ENCODE peak calls at places on chromosomes 3 and 15, in nine cellular contexts. Y is small intestine; Q is left ventricle myocardium inferior; Z is naive thymus-derived CD4-positive, alpha-beta T cell; N is astrocyte; B is AG04450; X is uterus; M is GM23338; U is pancreas. D is an unnamed sample.

GRCh38 chr15:67130673-67131601 is 65.5 kb downstream of the SMAD3 start:
- DNase-seq in Y (no peak), Q (no peak), Z (no peak), N (no peak), B (no peak), X (peak), M (no peak), U (no peak), D (peak)

GRCh38 chr3:133578548-133579191 is 5.2 kb downstream of the CDV3 start:
- DNase-seq in Y (peak), Q (no peak), Z (no peak), N (peak), B (no peak), X (no peak), M (peak), U (no peak), D (no peak)

GRCh38 chr3:31105438-31106077 is 211.1 kb upstream of the GADL1 start:
- DNase-seq in Y (no peak), Q (no peak), Z (no peak), N (peak), B (peak), X (no peak), M (no peak), U (no peak), D (no peak)

GRCh38 chr15:83209333-83209732 is 1.7 kb upstream of the HDGFL3 start:
- DNase-seq in Y (no peak), Q (no peak), Z (no peak), N (no peak), B (no peak), X (no peak), M (peak), U (no peak), D (peak)

GRCh38 chr3:3776607-3777006 is 22.6 kb upstream of the LRRN1 start:
- DNase-seq in Y (no peak), Q (no peak), Z (no peak), N (no peak), B (no peak), X (no peak), M (no peak), U (no peak), D (no peak)

GRCh38 chr3:194801378-194802124 is 115.9 kb downstream of the FAM43A start:
- DNase-seq in Y (no peak), Q (no peak), Z (no peak), N (no peak), B (no peak), X (no peak), M (no peak), U (no peak), D (peak)

GRCh38 chr3:29202368-29202767 is 78.5 kb upstream of the RBMS3 start:
- DNase-seq in Y (no peak), Q (no peak), Z (no peak), N (peak), B (no peak), X (no peak), M (no peak), U (no peak), D (no peak)

GRCh38 chr3:177615015-177615414 is 417.7 kb upstream of the TBL1XR1 start:
- DNase-seq in Y (peak), Q (peak), Z (no peak), N (peak), B (peak), X (peak), M (no peak), U (peak), D (no peak)

GRCh38 chr3:192229866-192230265 is 497.5 kb downstream of the FGF12 start:
- DNase-seq in Y (no peak), Q (no peak), Z (no peak), N (peak), B (no peak), X (no peak), M (no peak), U (no peak), D (no peak)

GRCh38 chr3:131712662-131713061 is 209.9 kb upstream of the MRPL3 start:
- DNase-seq in Y (no peak), Q (no peak), Z (no peak), N (no peak), B (no peak), X (no peak), M (no peak), U (no peak), D (no peak)

GRCh38 chr3:190644766-190645165 is 130.9 kb downstream of the IL1RAP start:
- DNase-seq in Y (no peak), Q (no peak), Z (no peak), N (peak), B (peak), X (no peak), M (no peak), U (no peak), D (no peak)

GRCh38 chr15:70151008-70151407 is 53.3 kb upstream of the TLE3 start:
- DNase-seq in Y (no peak), Q (no peak), Z (no peak), N (no peak), B (no peak), X (no peak), M (no peak), U (no peak), D (no peak)

GRCh38 chr3:71074416-71074815 is 509.1 kb downstream of the FOXP1 start:
- DNase-seq in Y (no peak), Q (no peak), Z (no peak), N (no peak), B (no peak), X (no peak), M (no peak), U (no peak), D (no peak)

GRCh38 chr3:69838217-69838616 is 99.0 kb downstream of the MITF start:
- DNase-seq in Y (no peak), Q (no peak), Z (no peak), N (peak), B (peak), X (no peak), M (no peak), U (no peak), D (no peak)

GRCh38 chr3:14652-15051 is 181.9 kb upstream of the CHL1 start:
- DNase-seq in Y (no peak), Q (no peak), Z (no peak), N (no peak), B (no peak), X (no peak), M (no peak), U (no peak), D (no peak)

GRCh38 chr3:171407746-171408145 is 52.5 kb downstream of the TNIK start:
- DNase-seq in Y (no peak), Q (no peak), Z (no peak), N (peak), B (no peak), X (no peak), M (no peak), U (no peak), D (no peak)

GRCh38 chr15:77456746-77457618 is 36.3 kb downstream of the HMG20A start:
- DNase-seq in Y (no peak), Q (no peak), Z (no peak), N (peak), B (peak), X (no peak), M (no peak), U (no peak), D (no peak)

GRCh38 chr3:44771424-44772098 is 10.0 kb downstream of the KIF15 start:
- DNase-seq in Y (no peak), Q (no peak), Z (no peak), N (no peak), B (no peak), X (no peak), M (no peak), U (no peak), D (no peak)

GRCh38 chr15:78682693-78683410 is 41.8 kb upstream of the CHRNB4 start:
- DNase-seq in Y (no peak), Q (no peak), Z (no peak), N (no peak), B (no peak), X (no peak), M (no peak), U (no peak), D (peak)

GRCh38 chr15:69524850-69525249 is 72.2 kb downstream of the RPLP1 start:
- DNase-seq in Y (peak), Q (peak), Z (no peak), N (no peak), B (no peak), X (no peak), M (no peak), U (no peak), D (peak)

GRCh38 chr15:60614862-60615771 is 136.2 kb upstream of the ICE2 start:
- DNase-seq in Y (peak), Q (no peak), Z (no peak), N (no peak), B (no peak), X (no peak), M (peak), U (no peak), D (peak)

GRCh38 chr3:5756443-5756842 is 568.9 kb downstream of the EDEM1 start:
- DNase-seq in Y (no peak), Q (no peak), Z (no peak), N (no peak), B (no peak), X (no peak), M (no peak), U (no peak), D (no peak)

GRCh38 chr15:90642464-90643300 is 74.5 kb upstream of the BLM start:
- DNase-seq in Y (no peak), Q (no peak), Z (no peak), N (no peak), B (no peak), X (no peak), M (peak), U (no peak), D (no peak)
- H3K27ac ChIP-seq in Y (no peak), Q (no peak), Z (no peak), N (no peak), B (no peak), X (no peak), M (no peak), U (no peak), D (no peak)

DNA sequence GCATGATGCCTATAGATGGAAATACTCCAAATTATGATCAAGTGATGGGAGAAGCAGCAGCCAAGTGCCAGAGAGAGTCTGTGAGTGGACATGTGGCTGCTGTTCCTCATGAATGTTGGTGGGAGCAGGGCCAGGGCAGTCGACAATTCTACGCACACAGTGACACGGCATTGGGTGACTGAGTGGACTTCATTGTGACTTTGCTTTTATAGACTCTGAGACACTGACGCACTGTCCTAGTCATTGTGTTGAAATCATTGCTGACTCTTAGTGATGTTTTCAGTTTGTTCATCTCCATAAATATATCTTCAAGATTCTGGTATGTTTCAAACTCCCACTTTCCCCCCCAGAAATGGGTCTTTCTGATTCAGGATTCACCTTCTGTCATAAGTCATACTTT is 246.3 kb upstream of the SEMA6D start:
- DNase-seq in Y (no peak), Q (no peak), Z (no peak), N (no peak), B (no peak), X (no peak), M (no peak), U (no peak), D (no peak)
- H3K27ac ChIP-seq in Y (no peak), Q (no peak), Z (no peak), N (no peak), B (no peak), X (no peak), M (no peak), U (no peak), D (no peak)

GRCh38 chr15:51692154-51692553 is 10.9 kb downstream of the SCG3 start:
- DNase-seq in Y (no peak), Q (no peak), Z (no peak), N (no peak), B (no peak), X (no peak), M (no peak), U (no peak), D (no peak)
- H3K27ac ChIP-seq in Y (no peak), Q (no peak), Z (no peak), N (no peak), B (no peak), X (no peak), M (no peak), U (no peak), D (no peak)

GRCh38 chr15:101046826-101047225 is 127.7 kb downstream of the LRRK1 start:
- DNase-seq in Y (no peak), Q (no peak), Z (no peak), N (no peak), B (no peak), X (peak), M (no peak), U (no peak), D (peak)
- H3K27ac ChIP-seq in Y (no peak), Q (peak), Z (no peak), N (no peak), B (no peak), X (peak), M (no peak), U (no peak), D (no peak)

GRCh38 chr15:43893956-43894355 is 67.2 kb downstream of the WDR76 start:
- DNase-seq in Y (no peak), Q (peak), Z (no peak), N (no peak), B (no peak), X (no peak), M (no peak), U (peak), D (no peak)
- H3K27ac ChIP-seq in Y (no peak), Q (peak), Z (no peak), N (no peak), B (no peak), X (no peak), M (no peak), U (no peak), D (no peak)

GRCh38 chr3:57977755-57978715 is 30.2 kb upstream of the FLNB start:
- DNase-seq in Y (peak), Q (no peak), Z (no peak), N (no peak), B (no peak), X (no peak), M (no peak), U (no peak), D (peak)
- H3K27ac ChIP-seq in Y (peak), Q (peak), Z (no peak), N (no peak), B (peak), X (peak), M (no peak), U (no peak), D (no peak)

GRCh38 chr3:127667119-127667681 is 5.6 kb upstream of the ABTB1 start:
- DNase-seq in Y (no peak), Q (no peak), Z (no peak), N (no peak), B (no peak), X (no peak), M (no peak), U (no peak), D (no peak)
- H3K27ac ChIP-seq in Y (no peak), Q (no peak), Z (no peak), N (no peak), B (no peak), X (no peak), M (no peak), U (no peak), D (no peak)

GRCh38 chr3:58256511-58256910 is 18.9 kb downstream of the ABHD6 start:
- DNase-seq in Y (no peak), Q (no peak), Z (no peak), N (no peak), B (no peak), X (no peak), M (no peak), U (no peak), D (no peak)

GRCh38 chr3:58258392-58259040 is 20.9 kb downstream of the ABHD6 start:
- DNase-seq in Y (no peak), Q (no peak), Z (no peak), N (no peak), B (no peak), X (no peak), M (no peak), U (no peak), D (peak)

GRCh38 chr3:58260733-58261132 is 23.1 kb downstream of the ABHD6 start:
- DNase-seq in Y (no peak), Q (no peak), Z (no peak), N (peak), B (no peak), X (no peak), M (no peak), U (no peak), D (no peak)

GRCh38 chr3:58261954-58262666 is 24.5 kb downstream of the ABHD6 start:
- DNase-seq in Y (no peak), Q (no peak), Z (no peak), N (no peak), B (no peak), X (no peak), M (no peak), U (no peak), D (no peak)

GRCh38 chr3:58260261-58260731 is 22.7 kb downstream of the ABHD6 start:
- DNase-seq in Y (no peak), Q (no peak), Z (no peak), N (peak), B (no peak), X (no peak), M (no peak), U (no peak), D (peak)
- H3K27ac ChIP-seq in Y (no peak), Q (no peak), Z (no peak), N (peak), B (no peak), X (no peak), M (no peak), U (no peak), D (peak)

D was measured in endodermal cell.